ENCODE peak calls at places on chromosomes 7 and 10, in four cellular contexts. One of them, this sample, is unnamed.

GRCh38 chr10:30581779-30582380 is 47.7 kb downstream of the LYZL2 start:
- DNase-seq in left ventricle myocardium inferior: no peak
- DNase-seq in OCI-LY7: peak; percentile 52
- DNase-seq in body of pancreas: peak; percentile 45
- DNase-seq in this sample: no peak

GRCh38 chr10:88428442-88428841 is 154.7 kb downstream of the RNLS start:
- DNase-seq in left ventricle myocardium inferior: no peak
- DNase-seq in OCI-LY7: no peak
- DNase-seq in body of pancreas: no peak
- DNase-seq in this sample: no peak

GRCh38 chr7:157405914-157406810 is 69.4 kb downstream of the DNAJB6 start:
- DNase-seq in left ventricle myocardium inferior: peak; percentile 65
- DNase-seq in OCI-LY7: no peak
- DNase-seq in body of pancreas: no peak
- DNase-seq in this sample: no peak

GRCh38 chr10:124725791-124726190 is 18.4 kb downstream of the FAM53B start:
- DNase-seq in left ventricle myocardium inferior: no peak
- DNase-seq in OCI-LY7: no peak
- DNase-seq in body of pancreas: no peak
- DNase-seq in this sample: no peak

GRCh38 chr10:57867226-57867625 is 400.5 kb downstream of the IPMK start:
- DNase-seq in left ventricle myocardium inferior: no peak
- DNase-seq in OCI-LY7: no peak
- DNase-seq in body of pancreas: no peak
- DNase-seq in this sample: no peak

GRCh38 chr10:132520147-132520811 is 17.3 kb upstream of the INPP5A start:
- DNase-seq in left ventricle myocardium inferior: peak; percentile 36
- DNase-seq in OCI-LY7: no peak
- DNase-seq in body of pancreas: no peak
- DNase-seq in this sample: peak; percentile 43

GRCh38 chr10:101817542-101818118 is 614 bp downstream of the OGA start:
- DNase-seq in left ventricle myocardium inferior: peak; percentile 91
- DNase-seq in OCI-LY7: peak; percentile 61
- DNase-seq in body of pancreas: peak; percentile 87
- DNase-seq in this sample: peak; percentile 94

GRCh38 chr7:23226841-23227450 is 19.6 kb upstream of the GPNMB start:
- DNase-seq in left ventricle myocardium inferior: no peak
- DNase-seq in OCI-LY7: no peak
- DNase-seq in body of pancreas: no peak
- DNase-seq in this sample: no peak

GRCh38 chr10:90944759-90945158 is 23.9 kb upstream of the ANKRD1 start:
- DNase-seq in left ventricle myocardium inferior: no peak
- DNase-seq in OCI-LY7: no peak
- DNase-seq in body of pancreas: no peak
- DNase-seq in this sample: no peak

GRCh38 chr7:51229106-51229537 is 87.5 kb downstream of the COBL start:
- DNase-seq in left ventricle myocardium inferior: no peak
- DNase-seq in OCI-LY7: no peak
- DNase-seq in body of pancreas: no peak
- DNase-seq in this sample: no peak

GRCh38 chr10:7750222-7750621 is 37.6 kb downstream of the KIN start:
- DNase-seq in left ventricle myocardium inferior: no peak
- DNase-seq in OCI-LY7: no peak
- DNase-seq in body of pancreas: no peak
- DNase-seq in this sample: no peak

GRCh38 chr10:102779680-102780079 is 35.9 kb downstream of the WBP1L start:
- DNase-seq in left ventricle myocardium inferior: no peak
- DNase-seq in OCI-LY7: no peak
- DNase-seq in body of pancreas: no peak
- DNase-seq in this sample: no peak

GRCh38 chr10:123236122-123236521 is 81.9 kb downstream of the BUB3 start:
- DNase-seq in left ventricle myocardium inferior: no peak
- DNase-seq in OCI-LY7: no peak
- DNase-seq in body of pancreas: no peak
- DNase-seq in this sample: no peak

GRCh38 chr10:125689955-125690569 is 7.1 kb upstream of the TEX36 start:
- DNase-seq in left ventricle myocardium inferior: no peak
- DNase-seq in OCI-LY7: no peak
- DNase-seq in body of pancreas: no peak
- DNase-seq in this sample: no peak

GRCh38 chr7:77269360-77270075 is 69.9 kb upstream of the FGL2 start:
- DNase-seq in left ventricle myocardium inferior: no peak
- DNase-seq in OCI-LY7: peak; percentile 51
- DNase-seq in body of pancreas: peak; percentile 19
- DNase-seq in this sample: peak; percentile 50

GRCh38 chr10:63922714-63923317 is 401.6 kb downstream of the REEP3 start:
- DNase-seq in left ventricle myocardium inferior: no peak
- DNase-seq in OCI-LY7: no peak
- DNase-seq in body of pancreas: peak; percentile 6
- DNase-seq in this sample: no peak

GRCh38 chr10:12711344-12711708 is 290.2 kb downstream of the CCDC3 start:
- DNase-seq in left ventricle myocardium inferior: no peak
- DNase-seq in OCI-LY7: no peak
- DNase-seq in body of pancreas: no peak
- DNase-seq in this sample: no peak

GRCh38 chr10:122458693-122459092 is 2.7 kb upstream of the HTRA1 start:
- DNase-seq in left ventricle myocardium inferior: no peak
- DNase-seq in OCI-LY7: no peak
- DNase-seq in body of pancreas: no peak
- DNase-seq in this sample: no peak

GRCh38 chr10:43574035-43574892 is at the start of gene ZNF239:
- DNase-seq in left ventricle myocardium inferior: peak; percentile 92
- DNase-seq in OCI-LY7: no peak
- DNase-seq in body of pancreas: peak; percentile 87
- DNase-seq in this sample: peak; percentile 95

GRCh38 chr10:22369433-22370072 is 24.3 kb downstream of the SPAG6 start:
- DNase-seq in left ventricle myocardium inferior: no peak
- DNase-seq in OCI-LY7: no peak
- DNase-seq in body of pancreas: no peak
- DNase-seq in this sample: no peak

GRCh38 chr7:149884016-149884415 is 10.2 kb downstream of the ATP6V0E2 start:
- DNase-seq in left ventricle myocardium inferior: no peak
- DNase-seq in OCI-LY7: no peak
- DNase-seq in body of pancreas: peak; percentile 85
- DNase-seq in this sample: no peak

GRCh38 chr7:71706576-71706975 is 574.6 kb downstream of the GALNT17 start:
- DNase-seq in left ventricle myocardium inferior: no peak
- DNase-seq in OCI-LY7: no peak
- DNase-seq in body of pancreas: no peak
- DNase-seq in this sample: no peak

DNA sequence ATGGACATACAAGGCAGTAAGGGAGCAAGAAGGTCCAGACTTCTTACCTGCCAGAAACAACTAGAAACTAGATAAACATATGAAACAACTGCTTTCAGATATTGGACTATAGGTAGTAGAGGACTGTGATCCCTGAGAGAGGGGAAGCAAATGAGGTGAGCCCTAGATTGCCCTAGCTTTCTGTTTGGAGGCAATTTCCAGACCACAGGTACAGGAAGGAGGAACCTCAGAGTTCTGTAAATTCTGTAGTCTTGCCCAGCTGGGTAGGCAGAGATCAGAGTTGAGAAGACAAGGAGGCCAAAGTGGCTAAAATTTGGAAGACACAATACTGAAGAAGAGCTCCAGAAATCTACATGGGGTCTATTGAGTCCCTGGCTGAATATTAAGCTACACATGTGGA is 21.0 kb downstream of the CDK6 start:
- DNase-seq in left ventricle myocardium inferior: no peak
- DNase-seq in OCI-LY7: no peak
- DNase-seq in body of pancreas: no peak
- DNase-seq in this sample: no peak
- H3K4me1 ChIP-seq in left ventricle myocardium inferior: peaks cover 57% of the 10 kb centered on the region
- H3K4me1 ChIP-seq in OCI-LY7: peaks cover 60% of the 10 kb centered on the region
- H3K4me1 ChIP-seq in body of pancreas: peaks cover under 1% of the 10 kb centered on the region
- H3K4me1 ChIP-seq in this sample: no peaks in the 10 kb centered on the region

DNA sequence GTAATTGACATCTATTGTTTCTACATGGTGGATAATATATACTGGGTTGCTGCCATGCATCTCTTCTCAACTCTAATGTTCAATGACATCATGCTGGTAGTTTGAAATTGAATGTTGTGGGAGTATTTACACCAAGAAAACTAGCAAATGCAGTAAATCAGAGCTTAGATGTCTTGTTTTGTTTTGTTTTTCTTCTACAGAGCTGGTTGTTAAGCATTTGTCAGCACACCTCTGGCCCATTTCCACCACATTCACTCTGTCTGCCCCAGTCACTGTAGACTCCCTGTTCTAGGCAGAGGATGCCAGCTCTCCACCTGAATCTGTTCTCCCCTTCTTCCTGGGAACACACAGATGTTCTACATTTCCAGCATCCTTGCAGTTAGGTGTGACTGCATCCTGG is 4.1 kb upstream of the ARHGAP22 start:
- DNase-seq in left ventricle myocardium inferior: no peak
- DNase-seq in OCI-LY7: no peak
- DNase-seq in body of pancreas: no peak
- DNase-seq in this sample: no peak
- H3K4me3 ChIP-seq in left ventricle myocardium inferior: no peak overlapping the region
- H3K4me3 ChIP-seq in OCI-LY7: no peak overlapping the region
- H3K4me3 ChIP-seq in body of pancreas: no peak overlapping the region
- H3K4me3 ChIP-seq in this sample: no peak overlapping the region

DNA sequence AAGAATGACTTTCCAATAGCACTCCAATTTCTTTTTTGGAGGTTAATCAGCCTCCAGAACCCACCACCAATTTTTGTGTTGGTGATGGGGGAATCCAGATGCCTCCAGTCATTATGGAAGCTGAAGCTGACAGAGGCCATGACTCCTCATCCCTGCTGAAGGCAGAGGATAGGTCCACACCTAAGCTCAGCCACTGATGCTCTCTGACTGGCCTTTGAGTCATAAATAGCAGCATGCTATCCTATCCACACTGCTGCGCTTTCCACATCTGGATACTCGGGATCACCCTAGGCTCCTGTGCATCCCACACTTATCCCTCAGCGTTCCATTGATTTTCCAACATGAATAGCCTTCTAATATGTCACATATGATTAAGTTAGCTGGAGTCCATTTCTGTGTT is 124.2 kb downstream of the TES start:
- DNase-seq in left ventricle myocardium inferior: no peak
- DNase-seq in OCI-LY7: no peak
- DNase-seq in body of pancreas: no peak
- DNase-seq in this sample: no peak
- H3K9me3 ChIP-seq in left ventricle myocardium inferior: peaks cover 5% of the 10 kb centered on the region
- H3K9me3 ChIP-seq in OCI-LY7: no peaks in the 10 kb centered on the region
- H3K9me3 ChIP-seq in body of pancreas: no peaks in the 10 kb centered on the region
- H3K9me3 ChIP-seq in this sample: no peaks in the 10 kb centered on the region

GRCh38 chr10:119306514-119306951 is 99.2 kb downstream of the GRK5 start:
- DNase-seq in left ventricle myocardium inferior: no peak
- DNase-seq in OCI-LY7: peak; percentile 96
- DNase-seq in body of pancreas: no peak
- DNase-seq in this sample: no peak
- H3K4me1 ChIP-seq in left ventricle myocardium inferior: peaks cover 96% of the 10 kb centered on the region
- H3K4me1 ChIP-seq in OCI-LY7: peaks cover 90% of the 10 kb centered on the region
- H3K4me1 ChIP-seq in body of pancreas: peaks cover 26% of the 10 kb centered on the region
- H3K4me1 ChIP-seq in this sample: peaks cover 73% of the 10 kb centered on the region

GRCh38 chr7:5637415-5637814 is 144.0 kb downstream of the RNF216 start:
- DNase-seq in left ventricle myocardium inferior: no peak
- DNase-seq in OCI-LY7: no peak
- DNase-seq in body of pancreas: no peak
- DNase-seq in this sample: no peak
- H3K4me3 ChIP-seq in left ventricle myocardium inferior: no peak overlapping the region
- H3K4me3 ChIP-seq in OCI-LY7: no peak overlapping the region
- H3K4me3 ChIP-seq in body of pancreas: no peak overlapping the region
- H3K4me3 ChIP-seq in this sample: no peak overlapping the region

DNA sequence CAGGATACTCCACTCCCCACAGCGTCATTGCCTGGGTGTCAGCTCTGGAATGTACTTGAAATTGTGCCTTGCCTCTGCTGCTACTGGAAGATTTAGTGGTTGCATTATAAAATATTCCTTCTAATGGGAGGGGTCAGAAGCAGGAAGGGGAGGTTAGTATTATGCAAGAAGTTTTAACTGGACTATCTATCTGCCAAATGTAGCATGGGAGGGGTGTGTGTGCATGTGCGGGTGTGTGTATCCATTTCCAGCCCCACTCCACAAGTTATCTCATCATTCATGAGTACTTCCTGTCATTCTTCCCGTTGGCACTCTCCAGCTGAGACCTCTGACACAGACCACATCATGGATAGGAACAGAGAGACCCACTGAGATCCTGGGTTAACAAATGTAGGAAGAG is 13.4 kb downstream of the MBL2 start:
- DNase-seq in left ventricle myocardium inferior: no peak
- DNase-seq in OCI-LY7: no peak
- DNase-seq in body of pancreas: no peak
- DNase-seq in this sample: no peak
- H3K9me3 ChIP-seq in left ventricle myocardium inferior: no peaks in the 10 kb centered on the region
- H3K9me3 ChIP-seq in OCI-LY7: no peaks in the 10 kb centered on the region
- H3K9me3 ChIP-seq in body of pancreas: no peaks in the 10 kb centered on the region
- H3K9me3 ChIP-seq in this sample: no peaks in the 10 kb centered on the region

DNA sequence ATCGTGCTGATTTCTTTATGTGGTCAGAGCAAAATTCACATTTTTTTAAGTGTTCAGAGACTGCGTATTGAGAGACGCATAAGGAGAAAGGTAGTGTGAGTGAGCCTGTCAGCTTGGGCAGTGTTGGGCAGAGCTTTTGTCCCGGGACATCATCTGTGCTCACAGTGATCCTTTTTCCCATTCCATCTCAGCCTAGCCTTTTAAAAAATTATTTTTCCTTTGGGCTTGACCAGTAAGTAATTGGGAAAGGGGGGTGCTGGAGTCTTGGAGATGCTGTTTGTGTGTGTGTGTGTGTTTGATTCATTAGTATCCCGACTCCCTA is 1.5 kb downstream of the NRF1 start:
- DNase-seq in left ventricle myocardium inferior: no peak
- DNase-seq in OCI-LY7: no peak
- DNase-seq in body of pancreas: no peak
- DNase-seq in this sample: no peak
- H3K4me1 ChIP-seq in left ventricle myocardium inferior: peaks cover 78% of the 10 kb centered on the region
- H3K4me1 ChIP-seq in OCI-LY7: peaks cover 50% of the 10 kb centered on the region
- H3K4me1 ChIP-seq in body of pancreas: peaks cover 31% of the 10 kb centered on the region
- H3K4me1 ChIP-seq in this sample: peaks cover 61% of the 10 kb centered on the region

GRCh38 chr7:31938650-31939049 is 131.6 kb downstream of the PDE1C start:
- DNase-seq in left ventricle myocardium inferior: no peak
- DNase-seq in OCI-LY7: no peak
- DNase-seq in body of pancreas: no peak
- DNase-seq in this sample: no peak
- H3K4me3 ChIP-seq in left ventricle myocardium inferior: no peak overlapping the region
- H3K4me3 ChIP-seq in OCI-LY7: no peak overlapping the region
- H3K4me3 ChIP-seq in body of pancreas: no peak overlapping the region
- H3K4me3 ChIP-seq in this sample: no peak overlapping the region